ENCODE peak calls at places on chromosomes 16 and 17, in seven cellular contexts. One of them, this sample, is unnamed.

GRCh38 chr16:4618645-4619418 is 4.1 kb upstream of the UBALD1 start:
- DNase-seq in ecto neural progenitor cell: no peak
- DNase-seq in uterus: no peak
- DNase-seq in psoas muscle: no peak
- DNase-seq in H7: no peak
- DNase-seq in naive B cell: no peak
- DNase-seq in iPS DF 19.7: no peak
- DNase-seq in this sample: no peak

GRCh38 chr17:7570351-7570750 is 8.6 kb downstream of the SENP3 start:
- DNase-seq in ecto neural progenitor cell: no peak
- DNase-seq in uterus: no peak
- DNase-seq in psoas muscle: no peak
- DNase-seq in H7: no peak
- DNase-seq in naive B cell: no peak
- DNase-seq in iPS DF 19.7: no peak
- DNase-seq in this sample: no peak

GRCh38 chr17:77317091-77317519 is 176.3 kb downstream of the SEC14L1 start:
- DNase-seq in ecto neural progenitor cell: no peak
- DNase-seq in uterus: no peak
- DNase-seq in psoas muscle: peak; percentile 40
- DNase-seq in H7: peak; percentile 35
- DNase-seq in naive B cell: no peak
- DNase-seq in iPS DF 19.7: no peak
- DNase-seq in this sample: no peak

GRCh38 chr16:1597154-1597553 is 14.7 kb downstream of the IFT140 start:
- DNase-seq in ecto neural progenitor cell: no peak
- DNase-seq in uterus: no peak
- DNase-seq in psoas muscle: no peak
- DNase-seq in H7: no peak
- DNase-seq in naive B cell: no peak
- DNase-seq in iPS DF 19.7: no peak
- DNase-seq in this sample: no peak

GRCh38 chr17:2594657-2595085 is 1.2 kb downstream of the PAFAH1B1 start:
- DNase-seq in ecto neural progenitor cell: no peak
- DNase-seq in uterus: no peak
- DNase-seq in psoas muscle: no peak
- DNase-seq in H7: no peak
- DNase-seq in naive B cell: no peak
- DNase-seq in iPS DF 19.7: no peak
- DNase-seq in this sample: no peak

GRCh38 chr17:73320601-73321264 is 8.9 kb upstream of the CDC42EP4 start:
- DNase-seq in ecto neural progenitor cell: no peak
- DNase-seq in uterus: no peak
- DNase-seq in psoas muscle: no peak
- DNase-seq in H7: no peak
- DNase-seq in naive B cell: no peak
- DNase-seq in iPS DF 19.7: no peak
- DNase-seq in this sample: no peak

GRCh38 chr17:8799001-8799850 is at the start of gene MFSD6L:
- DNase-seq in ecto neural progenitor cell: peak; percentile 69
- DNase-seq in uterus: no peak
- DNase-seq in psoas muscle: no peak
- DNase-seq in H7: peak; percentile 93
- DNase-seq in naive B cell: peak; percentile 40
- DNase-seq in iPS DF 19.7: no peak
- DNase-seq in this sample: no peak

GRCh38 chr17:75135946-75136345 is 4.4 kb upstream of the NT5C start:
- DNase-seq in ecto neural progenitor cell: no peak
- DNase-seq in uterus: no peak
- DNase-seq in psoas muscle: no peak
- DNase-seq in H7: no peak
- DNase-seq in naive B cell: no peak
- DNase-seq in iPS DF 19.7: no peak
- DNase-seq in this sample: no peak

GRCh38 chr17:48791128-48792032 is 25.6 kb downstream of the TTLL6 start:
- DNase-seq in ecto neural progenitor cell: peak; percentile 86
- DNase-seq in uterus: peak; percentile 75
- DNase-seq in psoas muscle: peak; percentile 62
- DNase-seq in H7: peak; percentile 85
- DNase-seq in naive B cell: no peak
- DNase-seq in iPS DF 19.7: peak; percentile 48
- DNase-seq in this sample: peak; percentile 68

GRCh38 chr16:56094231-56094630 is 97.1 kb upstream of the GNAO1 start:
- DNase-seq in ecto neural progenitor cell: peak; percentile 34
- DNase-seq in uterus: no peak
- DNase-seq in psoas muscle: no peak
- DNase-seq in H7: no peak
- DNase-seq in naive B cell: no peak
- DNase-seq in iPS DF 19.7: no peak
- DNase-seq in this sample: no peak

GRCh38 chr17:53571342-53571741 is 251.4 kb upstream of the KIF2B start:
- DNase-seq in ecto neural progenitor cell: no peak
- DNase-seq in uterus: no peak
- DNase-seq in psoas muscle: no peak
- DNase-seq in H7: no peak
- DNase-seq in naive B cell: no peak
- DNase-seq in iPS DF 19.7: no peak
- DNase-seq in this sample: no peak

GRCh38 chr17:48486557-48486956 is 44.3 kb downstream of the HOXB1 start:
- DNase-seq in ecto neural progenitor cell: peak; percentile 83
- DNase-seq in uterus: no peak
- DNase-seq in psoas muscle: no peak
- DNase-seq in H7: no peak
- DNase-seq in naive B cell: no peak
- DNase-seq in iPS DF 19.7: no peak
- DNase-seq in this sample: no peak

GRCh38 chr17:29049541-29050150 is 6.7 kb downstream of the PIPOX start:
- DNase-seq in ecto neural progenitor cell: no peak
- DNase-seq in uterus: no peak
- DNase-seq in psoas muscle: no peak
- DNase-seq in H7: no peak
- DNase-seq in naive B cell: no peak
- DNase-seq in iPS DF 19.7: no peak
- DNase-seq in this sample: no peak

GRCh38 chr16:79651363-79651762 is 50.8 kb upstream of the MAF start:
- DNase-seq in ecto neural progenitor cell: no peak
- DNase-seq in uterus: peak; percentile 58
- DNase-seq in psoas muscle: peak; percentile 66
- DNase-seq in H7: no peak
- DNase-seq in naive B cell: no peak
- DNase-seq in iPS DF 19.7: no peak
- DNase-seq in this sample: peak; percentile 29

GRCh38 chr17:73194514-73195222 is 1.8 kb downstream of the COG1 start:
- DNase-seq in ecto neural progenitor cell: no peak
- DNase-seq in uterus: no peak
- DNase-seq in psoas muscle: no peak
- DNase-seq in H7: no peak
- DNase-seq in naive B cell: no peak
- DNase-seq in iPS DF 19.7: no peak
- DNase-seq in this sample: no peak

GRCh38 chr17:76546556-76547182 is 6.8 kb downstream of the PRCD start:
- DNase-seq in ecto neural progenitor cell: no peak
- DNase-seq in uterus: no peak
- DNase-seq in psoas muscle: no peak
- DNase-seq in H7: peak; percentile 47
- DNase-seq in naive B cell: no peak
- DNase-seq in iPS DF 19.7: no peak
- DNase-seq in this sample: peak; percentile 35

GRCh38 chr16:68644303-68644702 is 807 bp upstream of the CDH3 start:
- DNase-seq in ecto neural progenitor cell: peak; percentile 57
- DNase-seq in uterus: peak; percentile 34
- DNase-seq in psoas muscle: no peak
- DNase-seq in H7: peak; percentile 45
- DNase-seq in naive B cell: no peak
- DNase-seq in iPS DF 19.7: no peak
- DNase-seq in this sample: peak; percentile 64

GRCh38 chr16:28623172-28623711 is 13.4 kb upstream of the SULT1A1 start:
- DNase-seq in ecto neural progenitor cell: no peak
- DNase-seq in uterus: no peak
- DNase-seq in psoas muscle: peak; percentile 74
- DNase-seq in H7: peak; percentile 32
- DNase-seq in naive B cell: peak; percentile 26
- DNase-seq in iPS DF 19.7: no peak
- DNase-seq in this sample: no peak

GRCh38 chr16:67571981-67572431 is 9.7 kb downstream of the CTCF start:
- DNase-seq in ecto neural progenitor cell: no peak
- DNase-seq in uterus: no peak
- DNase-seq in psoas muscle: no peak
- DNase-seq in H7: no peak
- DNase-seq in naive B cell: no peak
- DNase-seq in iPS DF 19.7: no peak
- DNase-seq in this sample: no peak

GRCh38 chr17:17538417-17539391 is 42.5 kb upstream of the RASD1 start:
- DNase-seq in ecto neural progenitor cell: no peak
- DNase-seq in uterus: no peak
- DNase-seq in psoas muscle: peak; percentile 30
- DNase-seq in H7: no peak
- DNase-seq in naive B cell: no peak
- DNase-seq in iPS DF 19.7: no peak
- DNase-seq in this sample: no peak

GRCh38 chr16:58511933-58512815 is 3.1 kb upstream of the SETD6 start:
- DNase-seq in ecto neural progenitor cell: peak; percentile 89
- DNase-seq in uterus: peak; percentile 65
- DNase-seq in psoas muscle: peak; percentile 91
- DNase-seq in H7: peak; percentile 90
- DNase-seq in naive B cell: peak; percentile 69
- DNase-seq in iPS DF 19.7: no peak
- DNase-seq in this sample: peak; percentile 75

GRCh38 chr17:45345554-45346254 is 28.9 kb upstream of the MAP3K14 start:
- DNase-seq in ecto neural progenitor cell: no peak
- DNase-seq in uterus: peak; percentile 24
- DNase-seq in psoas muscle: no peak
- DNase-seq in H7: no peak
- DNase-seq in naive B cell: no peak
- DNase-seq in iPS DF 19.7: no peak
- DNase-seq in this sample: peak; percentile 41

GRCh38 chr17:65664296-65664695 is 102.8 kb upstream of the AXIN2 start:
- DNase-seq in ecto neural progenitor cell: no peak
- DNase-seq in uterus: peak; percentile 68
- DNase-seq in psoas muscle: no peak
- DNase-seq in H7: no peak
- DNase-seq in naive B cell: no peak
- DNase-seq in iPS DF 19.7: no peak
- DNase-seq in this sample: no peak

GRCh38 chr16:71436473-71436872 is 5.4 kb downstream of the TLE7 start:
- DNase-seq in ecto neural progenitor cell: no peak
- DNase-seq in uterus: no peak
- DNase-seq in psoas muscle: no peak
- DNase-seq in H7: no peak
- DNase-seq in naive B cell: no peak
- DNase-seq in iPS DF 19.7: no peak
- DNase-seq in this sample: no peak

GRCh38 chr17:46983782-46984181 is 4.7 kb upstream of the RPRML start:
- DNase-seq in ecto neural progenitor cell: no peak
- DNase-seq in uterus: no peak
- DNase-seq in psoas muscle: no peak
- DNase-seq in H7: no peak
- DNase-seq in naive B cell: no peak
- DNase-seq in iPS DF 19.7: no peak
- DNase-seq in this sample: no peak

GRCh38 chr17:38825762-38826247 is 684 bp upstream of the CWC25 start:
- DNase-seq in ecto neural progenitor cell: no peak
- DNase-seq in uterus: peak; percentile 17
- DNase-seq in psoas muscle: no peak
- DNase-seq in H7: no peak
- DNase-seq in naive B cell: no peak
- DNase-seq in iPS DF 19.7: no peak
- DNase-seq in this sample: peak; percentile 34

GRCh38 chr16:67372664-67373063 is 20.6 kb downstream of the TPPP3 start:
- DNase-seq in ecto neural progenitor cell: no peak
- DNase-seq in uterus: no peak
- DNase-seq in psoas muscle: no peak
- DNase-seq in H7: no peak
- DNase-seq in naive B cell: no peak
- DNase-seq in iPS DF 19.7: no peak
- DNase-seq in this sample: no peak

GRCh38 chr16:11497329-11497805 is 89.4 kb downstream of the LITAF start:
- DNase-seq in ecto neural progenitor cell: peak; percentile 69
- DNase-seq in uterus: peak; percentile 77
- DNase-seq in psoas muscle: peak; percentile 96
- DNase-seq in H7: peak; percentile 86
- DNase-seq in naive B cell: no peak
- DNase-seq in iPS DF 19.7: no peak
- DNase-seq in this sample: peak; percentile 82

GRCh38 chr17:17837380-17837821 is 615 bp upstream of the SREBF1 start:
- DNase-seq in ecto neural progenitor cell: no peak
- DNase-seq in uterus: peak; percentile 72
- DNase-seq in psoas muscle: peak; percentile 74
- DNase-seq in H7: no peak
- DNase-seq in naive B cell: no peak
- DNase-seq in iPS DF 19.7: peak; percentile 63
- DNase-seq in this sample: peak; percentile 43

GRCh38 chr17:2412561-2413021 is 11.7 kb upstream of the MNT start:
- DNase-seq in ecto neural progenitor cell: peak; percentile 53
- DNase-seq in uterus: no peak
- DNase-seq in psoas muscle: peak; percentile 59
- DNase-seq in H7: peak; percentile 76
- DNase-seq in naive B cell: no peak
- DNase-seq in iPS DF 19.7: no peak
- DNase-seq in this sample: peak; percentile 30

This sample was measured in ovary.